ENCODE peak calls at places on chromosomes 3 and 15, in eight cellular contexts. W is germinal center; K is fibroblast of gingiva; P is GM12892; H is cardiac fibroblast; R is pancreas; O is PC-3; D is stimulated activated CD4-positive, alpha-beta T cell treated with anti-CD3 and anti-CD28 coated beads, Interleukin-4, amount 100 ng/mL, for 1 hour. V is an unnamed sample.

GRCh38 chr3:159948423-159949140 is 40.1 kb upstream of the IL12A start:
- DNase-seq in W (no peak), K (no peak), P (no peak), H (peak), R (no peak), O (peak), D (no peak), V (no peak)

GRCh38 chr15:99911824-99912223 is 178.6 kb upstream of the LYSMD4 start:
- DNase-seq in W (no peak), K (no peak), P (no peak), H (no peak), R (no peak), O (no peak), D (no peak), V (no peak)

GRCh38 chr15:90994059-90994416 is 297 bp downstream of the PRC1 start:
- DNase-seq in W (peak), K (no peak), P (peak), H (no peak), R (no peak), O (no peak), D (no peak), V (no peak)

GRCh38 chr15:57509121-57509520 is 82.6 kb upstream of the MYZAP start:
- DNase-seq in W (no peak), K (no peak), P (no peak), H (no peak), R (peak), O (no peak), D (no peak), V (no peak)

GRCh38 chr15:80777137-80777536 is 2.0 kb upstream of the CEMIP start:
- DNase-seq in W (no peak), K (peak), P (no peak), H (peak), R (no peak), O (peak), D (no peak), V (no peak)

GRCh38 chr3:2098398-2099027 is at the start of gene CNTN4:
- DNase-seq in W (peak), K (no peak), P (peak), H (no peak), R (peak), O (no peak), D (no peak), V (peak)

GRCh38 chr3:25910997-25911396 is 121.1 kb downstream of the OXSM start:
- DNase-seq in W (peak), K (no peak), P (no peak), H (peak), R (no peak), O (peak), D (peak), V (no peak)

GRCh38 chr3:58066842-58067241 is 58.6 kb downstream of the FLNB start:
- DNase-seq in W (no peak), K (peak), P (no peak), H (peak), R (no peak), O (peak), D (no peak), V (no peak)

GRCh38 chr3:2783261-2783660 is 326.9 kb downstream of the IL5RA start:
- DNase-seq in W (no peak), K (no peak), P (no peak), H (no peak), R (no peak), O (no peak), D (no peak), V (no peak)

GRCh38 chr15:95577911-95578310 is 752.6 kb upstream of the NR2F2 start:
- DNase-seq in W (no peak), K (no peak), P (no peak), H (no peak), R (no peak), O (no peak), D (no peak), V (no peak)

GRCh38 chr15:48777645-48778337 is 33.1 kb downstream of the CEP152 start:
- DNase-seq in W (no peak), K (no peak), P (no peak), H (no peak), R (no peak), O (peak), D (no peak), V (no peak)

GRCh38 chr3:183386651-183387050 is 41.8 kb downstream of the MCF2L2 start:
- DNase-seq in W (no peak), K (no peak), P (no peak), H (no peak), R (no peak), O (no peak), D (no peak), V (no peak)